ENCODE peak calls at places on chromosomes 3 and 15, in eight cellular contexts. U, N, C, F, K, Z, O and Y are unnamed samples.

GRCh38 chr3:63975705-63976104 is 47.6 kb downstream of the PSMD6 start:
- DNase-seq in U (peak), N (no peak), C (peak), F (no peak), K (no peak), Z (peak), O (peak), Y (no peak)

GRCh38 chr15:89690276-89691218 is at the start of the genes PEX11A and WDR93:
- DNase-seq in U (peak), N (peak), C (peak), F (peak), K (peak), Z (peak), O (peak), Y (peak)

GRCh38 chr3:126021224-126021623 is 52.2 kb downstream of the ROPN1B start:
- DNase-seq in U (no peak), N (no peak), C (no peak), F (no peak), K (no peak), Z (no peak), O (no peak), Y (no peak)

GRCh38 chr3:5822843-5823242 is 635.3 kb downstream of the EDEM1 start:
- DNase-seq in U (peak), N (no peak), C (no peak), F (no peak), K (no peak), Z (no peak), O (no peak), Y (no peak)

GRCh38 chr3:159872374-159873109 is 116.1 kb upstream of the IL12A start:
- DNase-seq in U (no peak), N (peak), C (peak), F (no peak), K (no peak), Z (no peak), O (peak), Y (no peak)

GRCh38 chr3:114351822-114352145 is 58.0 kb downstream of the TIGIT start:
- DNase-seq in U (no peak), N (no peak), C (no peak), F (no peak), K (no peak), Z (no peak), O (no peak), Y (no peak)

GRCh38 chr3:45347329-45348000 is 40.9 kb upstream of the LARS2 start:
- DNase-seq in U (no peak), N (no peak), C (no peak), F (no peak), K (no peak), Z (no peak), O (no peak), Y (no peak)

GRCh38 chr3:13452490-13453335 is 27.4 kb upstream of the HDAC11 start:
- DNase-seq in U (peak), N (peak), C (peak), F (peak), K (peak), Z (peak), O (peak), Y (no peak)

GRCh38 chr3:98095870-98096269 is 8.9 kb downstream of the OR5AC2 start:
- DNase-seq in U (no peak), N (no peak), C (no peak), F (no peak), K (no peak), Z (no peak), O (no peak), Y (no peak)

GRCh38 chr15:59313703-59314332 is 58.9 kb downstream of the MYO1E start:
- DNase-seq in U (peak), N (peak), C (no peak), F (no peak), K (peak), Z (no peak), O (no peak), Y (peak)

GRCh38 chr3:32398531-32398930 is 6.9 kb downstream of the CMTM7 start:
- DNase-seq in U (peak), N (no peak), C (no peak), F (no peak), K (no peak), Z (peak), O (no peak), Y (peak)

GRCh38 chr3:49025005-49025792 is 3.3 kb downstream of the NDUFAF3 start:
- DNase-seq in U (no peak), N (no peak), C (no peak), F (no peak), K (peak), Z (no peak), O (no peak), Y (no peak)